ENCODE peak calls at places on chromosome 16, in six cellular contexts. One of them, this sample, is unnamed.

GRCh38 chr16:66569131-66569530 is 2.9 kb downstream of the CMTM1 start:
- DNase-seq in PC-3: peak; percentile 14
- DNase-seq in neural progenitor cell: no peak
- DNase-seq in HCT116: no peak
- DNase-seq in SK-N-SH: no peak
- DNase-seq in GM23248: peak; percentile 80
- DNase-seq in this sample: no peak

GRCh38 chr16:57257455-57258070 is 12.5 kb downstream of the ARL2BP start:
- DNase-seq in PC-3: no peak
- DNase-seq in neural progenitor cell: no peak
- DNase-seq in HCT116: no peak
- DNase-seq in SK-N-SH: no peak
- DNase-seq in GM23248: no peak
- DNase-seq in this sample: no peak

GRCh38 chr16:22373662-22374310 is 633 bp downstream of the CDR2 start:
- DNase-seq in PC-3: no peak
- DNase-seq in neural progenitor cell: peak; percentile 77
- DNase-seq in HCT116: no peak
- DNase-seq in SK-N-SH: peak; percentile 54
- DNase-seq in GM23248: peak; percentile 79
- DNase-seq in this sample: peak; percentile 61

GRCh38 chr16:48231675-48232214 is 12.4 kb upstream of the LONP2 start:
- DNase-seq in PC-3: peak; percentile 20
- DNase-seq in neural progenitor cell: peak; percentile 58
- DNase-seq in HCT116: peak; percentile 35
- DNase-seq in SK-N-SH: peak; percentile 45
- DNase-seq in GM23248: peak; percentile 72
- DNase-seq in this sample: peak; percentile 78

GRCh38 chr16:8740775-8741355 is 56.6 kb downstream of the TMEM186 start:
- DNase-seq in PC-3: no peak
- DNase-seq in neural progenitor cell: no peak
- DNase-seq in HCT116: no peak
- DNase-seq in SK-N-SH: no peak
- DNase-seq in GM23248: no peak
- DNase-seq in this sample: no peak

GRCh38 chr16:14307623-14308356 is 236.7 kb downstream of the MRTFB start:
- DNase-seq in PC-3: no peak
- DNase-seq in neural progenitor cell: no peak
- DNase-seq in HCT116: no peak
- DNase-seq in SK-N-SH: peak; percentile 52
- DNase-seq in GM23248: peak; percentile 86
- DNase-seq in this sample: peak; percentile 21

GRCh38 chr16:9033125-9033830 is 58.2 kb upstream of the HAPSTR1 start:
- DNase-seq in PC-3: peak; percentile 69
- DNase-seq in neural progenitor cell: peak; percentile 86
- DNase-seq in HCT116: peak; percentile 74
- DNase-seq in SK-N-SH: peak; percentile 57
- DNase-seq in GM23248: peak; percentile 81
- DNase-seq in this sample: peak; percentile 97

GRCh38 chr16:26673011-26673410 is 393.7 kb upstream of the C16orf82 start:
- DNase-seq in PC-3: no peak
- DNase-seq in neural progenitor cell: no peak
- DNase-seq in HCT116: no peak
- DNase-seq in SK-N-SH: no peak
- DNase-seq in GM23248: no peak
- DNase-seq in this sample: no peak

GRCh38 chr16:56259425-56259779 is 68.1 kb downstream of the GNAO1 start:
- DNase-seq in PC-3: no peak
- DNase-seq in neural progenitor cell: no peak
- DNase-seq in HCT116: no peak
- DNase-seq in SK-N-SH: no peak
- DNase-seq in GM23248: no peak
- DNase-seq in this sample: no peak

GRCh38 chr16:57536306-57537193 is at the start of gene CCDC102A:
- DNase-seq in PC-3: peak; percentile 37
- DNase-seq in neural progenitor cell: peak; percentile 87
- DNase-seq in HCT116: no peak
- DNase-seq in SK-N-SH: peak; percentile 86
- DNase-seq in GM23248: peak; percentile 60
- DNase-seq in this sample: peak; percentile 74

GRCh38 chr16:72565137-72565536 is 393.2 kb upstream of the PMFBP1 start:
- DNase-seq in PC-3: no peak
- DNase-seq in neural progenitor cell: no peak
- DNase-seq in HCT116: no peak
- DNase-seq in SK-N-SH: no peak
- DNase-seq in GM23248: no peak
- DNase-seq in this sample: no peak

GRCh38 chr16:70725024-70725911 is 39.4 kb upstream of the MTSS2 start:
- DNase-seq in PC-3: no peak
- DNase-seq in neural progenitor cell: no peak
- DNase-seq in HCT116: no peak
- DNase-seq in SK-N-SH: no peak
- DNase-seq in GM23248: no peak
- DNase-seq in this sample: no peak

GRCh38 chr16:69831212-69832123 is 69.3 kb downstream of the WWP2 start:
- DNase-seq in PC-3: peak; percentile 5
- DNase-seq in neural progenitor cell: no peak
- DNase-seq in HCT116: no peak
- DNase-seq in SK-N-SH: no peak
- DNase-seq in GM23248: peak; percentile 69
- DNase-seq in this sample: no peak

GRCh38 chr16:87891763-87892162 is 22.5 kb upstream of the SLC7A5 start:
- DNase-seq in PC-3: no peak
- DNase-seq in neural progenitor cell: no peak
- DNase-seq in HCT116: no peak
- DNase-seq in SK-N-SH: no peak
- DNase-seq in GM23248: no peak
- DNase-seq in this sample: no peak

GRCh38 chr16:73572135-73572534 is 524.2 kb upstream of the ZFHX3 start:
- DNase-seq in PC-3: peak; percentile 23
- DNase-seq in neural progenitor cell: peak; percentile 62
- DNase-seq in HCT116: no peak
- DNase-seq in SK-N-SH: no peak
- DNase-seq in GM23248: peak; percentile 9
- DNase-seq in this sample: peak; percentile 51

GRCh38 chr16:19599968-19600716 is 44.6 kb downstream of the VPS35L start:
- DNase-seq in PC-3: peak; percentile 14
- DNase-seq in neural progenitor cell: no peak
- DNase-seq in HCT116: no peak
- DNase-seq in SK-N-SH: no peak
- DNase-seq in GM23248: no peak
- DNase-seq in this sample: no peak

GRCh38 chr16:71626858-71627213 is 852 bp downstream of the MARVELD3 start:
- DNase-seq in PC-3: no peak
- DNase-seq in neural progenitor cell: peak; percentile 41
- DNase-seq in HCT116: peak; percentile 56
- DNase-seq in SK-N-SH: no peak
- DNase-seq in GM23248: peak; percentile 8
- DNase-seq in this sample: peak; percentile 78

GRCh38 chr16:83652898-83653297 is 154.9 kb upstream of the HSBP1 start:
- DNase-seq in PC-3: no peak
- DNase-seq in neural progenitor cell: no peak
- DNase-seq in HCT116: no peak
- DNase-seq in SK-N-SH: no peak
- DNase-seq in GM23248: peak; percentile 36
- DNase-seq in this sample: no peak

GRCh38 chr16:67082891-67083290 is 26.9 kb upstream of the PHAF1 start:
- DNase-seq in PC-3: no peak
- DNase-seq in neural progenitor cell: no peak
- DNase-seq in HCT116: no peak
- DNase-seq in SK-N-SH: no peak
- DNase-seq in GM23248: peak; percentile 47
- DNase-seq in this sample: no peak

GRCh38 chr16:88064889-88065746 is 113.9 kb downstream of the BANP start:
- DNase-seq in PC-3: no peak
- DNase-seq in neural progenitor cell: no peak
- DNase-seq in HCT116: no peak
- DNase-seq in SK-N-SH: no peak
- DNase-seq in GM23248: peak; percentile 62
- DNase-seq in this sample: no peak

GRCh38 chr16:73713817-73714495 is 582.7 kb upstream of the PSMD7 start:
- DNase-seq in PC-3: peak; percentile 43
- DNase-seq in neural progenitor cell: peak; percentile 51
- DNase-seq in HCT116: peak; percentile 27
- DNase-seq in SK-N-SH: peak; percentile 37
- DNase-seq in GM23248: peak; percentile 32
- DNase-seq in this sample: peak; percentile 76

GRCh38 chr16:10828851-10829331 is 10.3 kb upstream of the TVP23A start:
- DNase-seq in PC-3: peak; percentile 62
- DNase-seq in neural progenitor cell: no peak
- DNase-seq in HCT116: no peak
- DNase-seq in SK-N-SH: peak; percentile 82
- DNase-seq in GM23248: peak; percentile 93
- DNase-seq in this sample: peak; percentile 30

GRCh38 chr16:70685061-70685937 is 554 bp downstream of the MTSS2 start:
- DNase-seq in PC-3: no peak
- DNase-seq in neural progenitor cell: no peak
- DNase-seq in HCT116: no peak
- DNase-seq in SK-N-SH: peak; percentile 78
- DNase-seq in GM23248: peak; percentile 44
- DNase-seq in this sample: no peak

GRCh38 chr16:24838554-24839266 is 7.1 kb upstream of the SLC5A11 start:
- DNase-seq in PC-3: peak; percentile 30
- DNase-seq in neural progenitor cell: no peak
- DNase-seq in HCT116: no peak
- DNase-seq in SK-N-SH: no peak
- DNase-seq in GM23248: peak; percentile 88
- DNase-seq in this sample: no peak

GRCh38 chr16:49465661-49466528 is 92.3 kb downstream of the C16orf78 start:
- DNase-seq in PC-3: no peak
- DNase-seq in neural progenitor cell: no peak
- DNase-seq in HCT116: no peak
- DNase-seq in SK-N-SH: no peak
- DNase-seq in GM23248: no peak
- DNase-seq in this sample: no peak

GRCh38 chr16:49466529-49466831 is 92.9 kb downstream of the C16orf78 start:
- DNase-seq in PC-3: no peak
- DNase-seq in neural progenitor cell: no peak
- DNase-seq in HCT116: no peak
- DNase-seq in SK-N-SH: no peak
- DNase-seq in GM23248: no peak
- DNase-seq in this sample: no peak

GRCh38 chr16:49464093-49464492 is 90.5 kb downstream of the C16orf78 start:
- DNase-seq in PC-3: no peak
- DNase-seq in neural progenitor cell: no peak
- DNase-seq in HCT116: no peak
- DNase-seq in SK-N-SH: no peak
- DNase-seq in GM23248: no peak
- DNase-seq in this sample: no peak

GRCh38 chr16:49463529-49463928 is 89.9 kb downstream of the C16orf78 start:
- DNase-seq in PC-3: no peak
- DNase-seq in neural progenitor cell: peak; percentile 71
- DNase-seq in HCT116: no peak
- DNase-seq in SK-N-SH: no peak
- DNase-seq in GM23248: no peak
- DNase-seq in this sample: no peak

DNA sequence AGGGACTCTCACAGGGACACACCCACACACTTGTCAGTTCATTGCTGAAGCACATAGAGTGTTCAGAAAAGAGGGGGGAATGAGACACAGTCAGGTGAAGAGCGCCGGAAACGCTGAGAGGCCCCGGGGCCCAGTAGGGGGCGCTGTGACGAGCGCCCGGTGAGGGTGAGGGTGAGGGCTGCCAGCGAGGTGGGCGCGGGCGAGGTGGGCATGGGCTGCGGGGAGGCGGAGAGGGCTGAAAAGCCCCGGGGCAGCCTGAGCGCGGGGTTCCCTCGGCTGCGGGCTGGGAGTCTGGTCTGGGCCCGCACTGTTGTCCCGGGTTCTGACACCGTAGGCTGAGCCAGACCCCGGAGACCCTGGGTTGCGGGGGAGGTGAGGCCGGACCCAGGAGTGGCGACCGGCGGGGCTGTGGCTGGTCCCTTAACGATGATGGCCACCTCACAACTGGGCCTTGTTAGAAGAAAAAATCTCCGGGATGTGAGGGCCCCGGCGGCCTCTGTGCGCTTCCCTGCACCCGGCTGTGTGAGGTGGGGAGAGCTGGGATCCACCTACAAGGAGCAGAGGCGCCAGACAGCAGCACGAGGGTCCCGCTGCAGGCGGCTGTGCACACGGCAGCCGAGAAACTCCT is 91.4 kb downstream of the C16orf78 start:
- DNase-seq in PC-3: no peak
- DNase-seq in neural progenitor cell: peak; percentile 75
- DNase-seq in HCT116: no peak
- DNase-seq in SK-N-SH: peak; percentile 59
- DNase-seq in GM23248: no peak
- DNase-seq in this sample: peak; percentile 75
- TF ChIP-seq EZH2phosphoT487 in PC-3: no peak
- TF ChIP-seq EZH2phosphoT487 in neural progenitor cell: no peak
- TF ChIP-seq EZH2phosphoT487 in HCT116: no peak
- TF ChIP-seq EZH2phosphoT487 in SK-N-SH: no peak
- TF ChIP-seq EZH2phosphoT487 in GM23248: no peak
- TF ChIP-seq EZH2phosphoT487 in this sample: no peak

GRCh38 chr16:2770057-2770780 is 6.9 kb downstream of the ELOB start:
- DNase-seq in PC-3: no peak
- DNase-seq in neural progenitor cell: no peak
- DNase-seq in HCT116: no peak
- DNase-seq in SK-N-SH: no peak
- DNase-seq in GM23248: no peak
- DNase-seq in this sample: no peak
- TF ChIP-seq EZH2phosphoT487 in PC-3: no peak
- TF ChIP-seq EZH2phosphoT487 in neural progenitor cell: no peak
- TF ChIP-seq EZH2phosphoT487 in HCT116: no peak
- TF ChIP-seq EZH2phosphoT487 in SK-N-SH: no peak
- TF ChIP-seq EZH2phosphoT487 in GM23248: no peak
- TF ChIP-seq EZH2phosphoT487 in this sample: no peak

DNA sequence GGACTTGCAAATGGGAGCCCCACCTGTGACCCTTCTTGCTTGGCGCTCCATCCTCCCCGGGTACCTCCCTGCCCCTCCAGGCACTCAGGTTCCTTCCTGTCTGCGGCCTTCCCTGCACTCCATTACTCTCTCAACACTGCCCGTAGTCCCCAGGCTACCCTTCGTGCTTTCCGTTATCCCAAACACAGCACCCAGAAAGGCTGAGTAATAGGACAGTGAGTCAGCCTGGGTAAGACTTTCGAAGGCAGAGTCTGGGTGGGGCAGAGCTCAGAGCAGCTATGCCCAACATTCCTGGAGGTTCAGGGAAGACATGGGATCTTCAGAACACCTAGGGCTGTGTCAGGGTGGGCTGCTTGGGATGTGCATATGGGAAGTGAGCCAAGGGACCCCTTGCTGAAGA is 16.7 kb upstream of the C16orf74 start:
- DNase-seq in PC-3: peak; percentile 81
- DNase-seq in neural progenitor cell: no peak
- DNase-seq in HCT116: peak; percentile 67
- DNase-seq in SK-N-SH: no peak
- DNase-seq in GM23248: peak; percentile 96
- DNase-seq in this sample: no peak
- TF ChIP-seq EZH2phosphoT487 in PC-3: no peak
- TF ChIP-seq EZH2phosphoT487 in neural progenitor cell: no peak
- TF ChIP-seq EZH2phosphoT487 in HCT116: no peak
- TF ChIP-seq EZH2phosphoT487 in SK-N-SH: no peak
- TF ChIP-seq EZH2phosphoT487 in GM23248: no peak
- TF ChIP-seq EZH2phosphoT487 in this sample: no peak

DNA sequence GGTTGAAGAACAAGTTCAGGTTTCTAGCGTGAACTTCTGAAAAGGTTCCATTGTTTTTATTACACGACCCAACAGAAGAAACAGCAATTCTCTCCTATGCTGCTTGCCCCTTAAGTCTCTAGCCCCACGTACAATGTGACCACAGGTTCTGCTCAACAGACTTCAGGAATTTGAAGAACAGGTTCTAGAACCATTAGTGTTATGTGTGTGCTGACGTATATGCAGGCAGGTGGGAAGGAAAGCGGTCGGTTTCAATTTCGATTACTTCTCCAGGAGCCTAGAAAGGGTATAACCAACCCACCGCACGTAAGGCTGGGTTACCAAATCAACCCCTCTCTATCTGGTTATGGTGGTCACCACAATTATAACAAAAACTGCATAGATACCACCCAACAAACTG is 39.4 kb downstream of the XPO6 start:
- DNase-seq in PC-3: no peak
- DNase-seq in neural progenitor cell: no peak
- DNase-seq in HCT116: no peak
- DNase-seq in SK-N-SH: no peak
- DNase-seq in GM23248: no peak
- DNase-seq in this sample: no peak
- TF ChIP-seq EZH2phosphoT487 in PC-3: no peak
- TF ChIP-seq EZH2phosphoT487 in neural progenitor cell: no peak
- TF ChIP-seq EZH2phosphoT487 in HCT116: no peak
- TF ChIP-seq EZH2phosphoT487 in SK-N-SH: no peak
- TF ChIP-seq EZH2phosphoT487 in GM23248: no peak
- TF ChIP-seq EZH2phosphoT487 in this sample: no peak

This sample was measured in GM23338.